ENCODE peak calls at places on chromosomes 12 and 14, in five cellular contexts. T is mucosa of descending colon, R is gastrocnemius medialis, P is mammary epithelial cell, V is GM23338. A is an unnamed sample.

GRCh38 chr12:42482820-42483533 is 106.6 kb downstream of the PRICKLE1 start:
- DNase-seq in T (peak), R (peak), P (peak), V (peak), A (no peak)

GRCh38 chr14:23442721-23443356 is 7.4 kb upstream of the MYH7 start:
- DNase-seq in T (no peak), R (no peak), P (no peak), V (peak), A (no peak)

GRCh38 chr14:61517861-61518802 is 177.2 kb upstream of the HIF1A start:
- DNase-seq in T (peak), R (no peak), P (no peak), V (no peak), A (no peak)

GRCh38 chr14:33457617-33458016 is 493.3 kb downstream of the EGLN3 start:
- DNase-seq in T (no peak), R (peak), P (peak), V (no peak), A (no peak)

GRCh38 chr12:92912052-92912451 is 17.0 kb downstream of the EEA1 start:
- DNase-seq in T (no peak), R (no peak), P (peak), V (no peak), A (no peak)

GRCh38 chr12:91274886-91275285 is 92.3 kb upstream of the DCN start:
- DNase-seq in T (peak), R (no peak), P (no peak), V (peak), A (no peak)

GRCh38 chr14:32073537-32074189 is 3.4 kb upstream of the ARHGAP5 start:
- DNase-seq in T (peak), R (peak), P (peak), V (peak), A (peak)

GRCh38 chr14:96057738-96058137 is 18.6 kb downstream of the C14orf132 start:
- DNase-seq in T (no peak), R (no peak), P (no peak), V (no peak), A (no peak)

GRCh38 chr12:13135336-13136178 is 32.1 kb upstream of the GSG1 start:
- DNase-seq in T (no peak), R (peak), P (peak), V (peak), A (peak)

GRCh38 chr12:56078931-56079728 is 835 bp upstream of the ERBB3 start:
- DNase-seq in T (peak), R (peak), P (peak), V (peak), A (no peak)

GRCh38 chr12:121812320-121812871 is 8.6 kb downstream of the SETD1B start:
- DNase-seq in T (peak), R (peak), P (peak), V (peak), A (no peak)

GRCh38 chr12:6425588-6426531 is 18.9 kb upstream of the CD27 start:
- DNase-seq in T (no peak), R (no peak), P (no peak), V (no peak), A (peak)

GRCh38 chr12:68521848-68522502 is 88.7 kb upstream of the RAP1B start:
- DNase-seq in T (no peak), R (no peak), P (no peak), V (no peak), A (no peak)

GRCh38 chr12:46460682-46461215 is 88.2 kb upstream of the SLC38A2 start:
- DNase-seq in T (no peak), R (no peak), P (no peak), V (no peak), A (no peak)

GRCh38 chr12:132494294-132495164 is 4.6 kb downstream of the FBRSL1 start:
- DNase-seq in T (no peak), R (no peak), P (no peak), V (no peak), A (no peak)

GRCh38 chr12:131250028-131250950 is 296.6 kb downstream of the ADGRD1 start:
- DNase-seq in T (no peak), R (no peak), P (no peak), V (no peak), A (peak)

GRCh38 chr14:63725786-63726185 is 2.1 kb downstream of the SGPP1 start:
- DNase-seq in T (no peak), R (no peak), P (no peak), V (no peak), A (no peak)

GRCh38 chr14:63267171-63267570 is 51.6 kb downstream of the GPHB5 start:
- DNase-seq in T (no peak), R (no peak), P (no peak), V (no peak), A (no peak)

GRCh38 chr14:93042968-93043940 is 72.5 kb downstream of the ITPK1 start:
- DNase-seq in T (peak), R (peak), P (peak), V (no peak), A (no peak)

GRCh38 chr14:42185718-42186117 is 579.0 kb downstream of the LRFN5 start:
- DNase-seq in T (no peak), R (no peak), P (no peak), V (no peak), A (no peak)

GRCh38 chr12:32917094-32917611 is 20.6 kb upstream of the PKP2 start:
- DNase-seq in T (no peak), R (no peak), P (peak), V (no peak), A (no peak)

GRCh38 chr14:44873536-44873935 is 88.2 kb downstream of the KLHL28 start:
- DNase-seq in T (no peak), R (no peak), P (no peak), V (peak), A (no peak)

GRCh38 chr12:109098142-109098652 is 800 bp downstream of the UNG start:
- DNase-seq in T (peak), R (no peak), P (no peak), V (no peak), A (no peak)

DNA sequence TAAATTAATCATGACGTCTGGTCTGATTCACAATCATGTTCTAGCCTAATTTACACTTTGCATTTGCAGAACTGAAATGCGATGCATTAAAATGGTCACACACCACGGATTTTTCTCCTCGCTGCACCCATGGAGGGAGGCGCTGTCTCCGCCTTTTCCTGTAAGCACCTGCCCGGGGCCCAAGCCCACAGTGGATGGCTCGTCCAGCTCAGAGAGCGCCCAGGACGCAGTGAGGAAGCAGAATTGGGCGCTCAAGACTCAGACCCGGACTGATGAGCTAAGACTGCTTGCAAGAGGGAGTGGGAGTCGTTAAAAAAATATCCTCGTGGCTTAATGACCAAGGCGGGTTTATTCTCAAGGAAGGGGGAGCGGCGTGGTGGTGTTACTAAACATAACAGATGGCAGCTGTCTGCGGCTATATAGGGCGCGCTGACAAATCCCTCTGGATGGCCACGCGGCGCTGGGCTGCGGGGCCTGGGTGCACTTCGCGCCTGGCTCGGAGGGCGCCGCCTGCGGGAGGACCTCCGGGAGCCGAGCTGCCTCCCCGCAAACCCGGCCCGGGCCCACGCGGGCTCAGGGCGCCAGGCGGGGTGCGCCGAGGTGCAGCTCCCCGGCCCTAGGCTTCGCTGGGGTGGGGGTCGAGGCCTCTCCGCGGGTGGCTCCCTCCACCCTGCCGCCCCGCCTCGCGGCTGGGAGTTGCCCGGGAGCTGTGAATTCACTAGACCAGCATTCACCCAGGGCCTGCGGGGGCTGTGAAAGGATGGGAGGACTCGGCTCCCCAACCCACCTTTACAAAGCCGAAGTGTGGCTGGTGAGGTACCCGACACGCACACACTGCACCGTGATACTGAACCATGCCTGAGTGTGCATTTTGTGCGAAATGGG is 78.7 kb downstream of the PPM1A start:
- DNase-seq in T (peak), R (peak), P (no peak), V (peak), A (no peak)
- TF ChIP-seq CTCF in T (no peak), R (peak), P (no peak), V (peak), A (peak)

DNA sequence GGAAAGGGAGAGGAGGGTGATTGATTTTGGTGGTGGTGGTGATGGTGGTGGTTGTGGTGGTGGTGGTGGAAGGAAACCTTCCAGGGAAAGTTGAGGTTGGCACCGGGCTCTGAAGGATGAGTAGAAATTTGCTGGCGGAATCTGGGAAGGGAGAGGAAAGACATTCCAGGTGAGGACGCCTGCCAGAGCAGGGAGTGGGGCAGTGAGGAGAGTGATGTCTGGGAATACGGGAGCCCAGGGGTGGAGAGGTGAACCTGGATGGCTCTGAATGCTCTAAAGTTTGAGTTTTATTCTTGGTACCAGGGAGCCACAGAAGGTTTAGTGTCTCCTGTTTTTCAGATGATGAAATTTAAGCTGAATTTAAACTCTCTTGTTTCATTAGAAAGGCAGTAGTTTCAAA is 16.0 kb downstream of the CHST11 start:
- DNase-seq in T (no peak), R (no peak), P (no peak), V (no peak), A (no peak)
- H3K4me3 ChIP-seq in T (no peak), R (no peak), P (no peak), V (no peak), A (no peak)

GRCh38 chr12:57546438-57547365 is at the start of gene DCTN2:
- DNase-seq in T (peak), R (peak), P (peak), V (peak), A (peak)
- TF ChIP-seq CTCF in T (no peak), R (peak), P (no peak), V (no peak), A (peak)

GRCh38 chr12:26810330-26810729 is 22.7 kb downstream of the ITPR2 start:
- DNase-seq in T (no peak), R (peak), P (peak), V (peak), A (no peak)
- H3K4me3 ChIP-seq in T (no peak), R (no peak), P (peak), V (no peak), A (no peak)

DNA sequence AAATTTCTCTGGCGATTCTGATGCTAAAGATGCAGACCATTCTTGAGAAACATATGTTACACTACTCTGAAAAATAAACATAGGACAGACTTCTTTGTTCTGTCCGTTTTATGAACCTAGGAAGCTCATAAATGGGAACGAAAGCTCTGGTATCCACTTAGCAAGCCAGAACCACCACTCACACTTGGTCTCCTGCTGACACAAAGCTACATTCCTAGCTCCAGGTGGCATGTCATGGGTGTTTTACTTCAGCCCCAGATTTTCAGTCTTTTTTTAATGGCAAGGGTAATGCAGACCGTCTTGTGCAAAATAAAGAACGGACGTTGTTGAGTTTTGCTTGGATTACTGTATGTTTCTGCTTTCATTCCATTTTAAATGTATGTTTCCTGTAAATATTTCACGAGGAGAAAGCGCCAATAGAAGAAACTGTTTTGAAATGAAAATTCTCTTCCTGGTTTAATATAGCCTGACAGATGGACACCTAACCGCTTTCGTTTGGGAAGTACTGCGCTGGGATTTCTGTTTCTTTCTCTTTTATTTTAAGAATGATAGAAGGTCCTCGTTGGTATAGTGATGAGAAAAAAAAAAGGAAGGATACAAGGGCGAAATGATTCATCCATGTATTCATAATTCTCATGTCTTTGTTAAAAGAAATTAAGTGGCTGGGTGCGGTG is 820 bp upstream of the COQ5 start:
- DNase-seq in T (peak), R (no peak), P (peak), V (peak), A (no peak)
- TF ChIP-seq CTCF in T (no peak), R (no peak), P (no peak), V (no peak), A (peak)

GRCh38 chr12:45231515-45232145 is 15.7 kb downstream of the ANO6 start:
- DNase-seq in T (no peak), R (no peak), P (peak), V (no peak), A (no peak)
- H3K4me3 ChIP-seq in T (no peak), R (no peak), P (no peak), V (no peak), A (no peak)

GRCh38 chr12:27651201-27651600 is 45.0 kb upstream of the REP15 start:
- DNase-seq in T (no peak), R (no peak), P (peak), V (no peak), A (no peak)

GRCh38 chr12:27653661-27654060 is 42.6 kb upstream of the REP15 start:
- DNase-seq in T (no peak), R (no peak), P (no peak), V (no peak), A (no peak)

GRCh38 chr12:27646149-27646548 is 50.1 kb upstream of the REP15 start:
- DNase-seq in T (no peak), R (no peak), P (no peak), V (no peak), A (no peak)

GRCh38 chr12:27652174-27652763 is 44.0 kb upstream of the REP15 start:
- DNase-seq in T (peak), R (no peak), P (peak), V (peak), A (no peak)

GRCh38 chr12:27650011-27650410 is 46.2 kb upstream of the REP15 start:
- DNase-seq in T (no peak), R (no peak), P (no peak), V (no peak), A (no peak)
- TF ChIP-seq CTCF in T (no peak), R (no peak), P (no peak), V (no peak), A (no peak)

DNA sequence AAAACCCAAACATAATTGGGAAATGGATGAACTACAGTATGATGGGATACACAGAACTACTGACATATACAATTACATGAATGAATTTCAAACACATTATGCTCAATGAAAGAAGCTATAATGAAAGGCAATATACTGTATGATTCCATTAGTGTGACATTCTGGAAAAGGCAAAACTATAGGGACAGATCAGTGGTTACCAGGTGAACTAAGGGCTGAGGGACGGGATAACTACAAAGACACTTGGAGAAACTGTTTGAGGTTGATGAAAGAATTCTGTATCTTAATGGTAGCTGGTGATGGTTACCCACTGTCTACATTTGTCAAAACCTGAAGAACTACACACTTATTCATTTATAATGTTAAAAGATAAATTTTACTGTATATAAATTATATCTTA is 7.7 kb downstream of the ZFC3H1 start:
- DNase-seq in T (no peak), R (no peak), P (no peak), V (no peak), A (no peak)
- H3K4me3 ChIP-seq in T (no peak), R (no peak), P (no peak), V (no peak), A (no peak)

GRCh38 chr12:76739896-76740295 is 24.0 kb upstream of the ZDHHC17 start:
- DNase-seq in T (no peak), R (no peak), P (no peak), V (no peak), A (no peak)

GRCh38 chr12:76740501-76740900 is 23.4 kb upstream of the ZDHHC17 start:
- DNase-seq in T (no peak), R (no peak), P (no peak), V (no peak), A (no peak)

DNA sequence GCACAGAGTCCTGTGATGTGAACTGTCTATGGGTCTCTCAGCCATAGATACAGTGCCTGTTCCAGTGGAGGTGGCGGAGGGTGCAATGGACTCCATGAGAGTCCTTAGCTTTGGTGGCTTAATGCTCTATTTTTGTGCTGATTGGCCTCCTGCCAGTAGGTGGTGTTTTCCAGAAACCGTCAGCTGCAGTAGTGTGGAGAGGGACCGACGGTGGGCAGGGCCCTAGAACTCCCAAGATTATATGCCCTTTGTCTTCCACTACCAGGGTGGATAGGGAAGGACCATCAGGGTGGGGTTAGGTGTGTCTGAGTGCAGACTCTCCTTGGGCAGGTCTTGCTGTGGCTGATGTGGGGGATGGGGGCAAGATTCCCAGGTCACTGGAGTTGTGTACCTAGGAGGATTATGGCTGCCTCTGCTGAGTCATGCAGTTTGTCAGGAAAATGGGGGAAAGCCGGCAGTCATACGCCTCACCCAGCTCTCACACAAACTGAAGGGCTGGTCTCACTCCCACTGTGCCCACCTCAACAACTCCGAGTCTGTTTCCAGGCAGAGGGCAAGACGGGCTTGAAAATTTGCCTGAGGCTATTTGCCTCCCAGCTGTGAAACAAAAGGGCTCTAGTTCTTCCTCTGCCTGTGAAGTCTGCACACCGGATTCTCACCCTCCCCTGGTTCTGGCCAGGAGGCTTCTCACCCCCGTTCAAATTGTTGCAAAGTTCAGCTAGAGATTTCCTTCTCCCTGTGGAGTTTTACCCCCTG is 24.9 kb upstream of the ZDHHC17 start:
- DNase-seq in T (peak), R (no peak), P (no peak), V (peak), A (no peak)
- TF ChIP-seq CTCF in T (no peak), R (no peak), P (no peak), V (peak), A (no peak)

DNA sequence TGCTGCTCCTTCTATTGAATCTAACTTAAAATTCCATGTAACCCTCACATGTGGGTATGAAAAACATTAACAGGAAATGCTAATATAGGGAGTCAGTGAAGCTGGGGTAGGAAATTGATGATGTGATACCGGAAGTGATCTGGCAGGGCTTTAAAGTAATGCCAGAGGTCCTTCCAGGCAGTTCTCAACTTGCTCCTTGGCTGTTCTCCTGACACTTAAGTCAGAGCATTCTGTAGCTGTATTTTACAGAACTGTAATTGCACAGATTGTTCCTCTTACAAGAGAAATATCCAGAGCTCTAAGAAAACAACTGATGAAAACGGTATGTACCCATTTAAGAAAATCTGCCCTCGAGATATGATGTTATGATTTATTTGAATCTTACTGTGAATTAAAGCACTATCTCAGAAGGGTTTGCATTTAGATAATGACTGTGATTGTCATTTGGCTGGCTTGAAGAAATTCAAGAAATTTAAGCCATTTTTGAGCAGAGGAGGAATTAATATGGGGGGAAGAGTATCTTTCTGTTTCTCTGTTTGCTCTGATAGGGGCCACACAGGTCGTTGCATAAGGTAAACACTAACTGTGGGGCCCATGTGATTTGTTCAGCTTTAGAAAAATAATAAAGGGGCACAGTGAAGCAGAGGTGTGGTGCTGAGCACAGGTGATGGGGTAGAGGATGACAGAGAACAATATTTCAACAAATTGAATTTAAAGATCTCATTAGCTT is 88.4 kb downstream of the BBS10 start:
- DNase-seq in T (no peak), R (peak), P (peak), V (no peak), A (no peak)
- H3K4me3 ChIP-seq in T (no peak), R (no peak), P (peak), V (no peak), A (no peak)